ENCODE peak calls at places on chromosomes 11 and 22, in five cellular contexts. N is fibroblast of mammary gland, C is PC-3, I is left ventricle myocardium inferior, E is coronary artery. Q is an unnamed sample.

GRCh38 chr11:19879309-19880087 is 166.9 kb downstream of the NAV2 start:
- DNase-seq in I (peak), C (no peak), E (no peak), N (no peak), Q (no peak)

GRCh38 chr11:76159303-76159937 is 46.9 kb downstream of the WNT11 start:
- DNase-seq in E (no peak), I (no peak), C (no peak), N (no peak), Q (no peak)

GRCh38 chr11:14360976-14361375 is 2.0 kb upstream of the RRAS2 start:
- DNase-seq in E (no peak), I (no peak), C (no peak), N (no peak), Q (no peak)

GRCh38 chr11:122209619-122210377 is 93.8 kb upstream of the BLID start:
- DNase-seq in N (peak), C (no peak), I (peak), E (peak), Q (peak)

GRCh38 chr11:62600367-62601113 is 1.1 kb downstream of the MTA2 start:
- DNase-seq in C (no peak), I (no peak), E (no peak), N (no peak), Q (no peak)

GRCh38 chr11:36075053-36075452 is 131.2 kb downstream of the LDLRAD3 start:
- DNase-seq in I (no peak), C (peak), N (peak), E (no peak), Q (peak)

GRCh38 chr11:83480811-83481210 is 194.6 kb upstream of the CCDC90B start:
- DNase-seq in E (no peak), N (no peak), I (no peak), C (no peak), Q (no peak)

GRCh38 chr22:27349456-27349855 is 452.1 kb downstream of the MN1 start:
- DNase-seq in C (no peak), E (no peak), I (no peak), N (no peak), Q (peak)

GRCh38 chr11:119149371-119150275 is 771 bp downstream of the ABCG4 start:
- DNase-seq in E (no peak), N (no peak), I (no peak), C (no peak), Q (no peak)

GRCh38 chr11:15268598-15268997 is 153.9 kb downstream of the INSC start:
- DNase-seq in E (no peak), I (no peak), C (no peak), N (no peak), Q (no peak)

GRCh38 chr22:37270928-37271650 is 11.2 kb upstream of the CYTH4 start:
- DNase-seq in N (peak), E (no peak), I (no peak), C (no peak), Q (no peak)

GRCh38 chr11:8089791-8090510 is 8.9 kb downstream of the TUB start:
- DNase-seq in E (no peak), C (no peak), N (no peak), I (no peak), Q (no peak)

GRCh38 chr22:50684501-50684900 is 11.9 kb downstream of the SHANK3 start:
- DNase-seq in C (no peak), E (peak), N (no peak), I (no peak), Q (no peak)

GRCh38 chr22:42662114-42663021 is 13.2 kb upstream of the CYB5R3 start:
- DNase-seq in E (peak), C (peak), N (peak), I (peak), Q (no peak)

GRCh38 chr11:71311928-71312510 is 59.6 kb upstream of the SHANK2 start:
- DNase-seq in C (no peak), I (no peak), E (peak), N (no peak), Q (no peak)

GRCh38 chr11:74953448-74953847 is 4.4 kb downstream of the SPCS2 start:
- DNase-seq in I (no peak), N (no peak), E (no peak), C (no peak), Q (no peak)

GRCh38 chr11:31939004-31939403 is 127.9 kb upstream of the PAX6 start:
- DNase-seq in E (no peak), I (no peak), C (no peak), N (no peak), Q (no peak)

GRCh38 chr11:118643142-118643994 is 36.0 kb downstream of the PHLDB1 start:
- DNase-seq in I (peak), N (no peak), C (no peak), E (no peak), Q (no peak)

GRCh38 chr11:123235117-123235686 is 40.2 kb upstream of the CLMP start:
- DNase-seq in C (peak), I (peak), E (no peak), N (peak), Q (no peak)

GRCh38 chr11:1837171-1838076 is 1.4 kb upstream of the TNNI2 start:
- DNase-seq in I (peak), N (peak), C (peak), E (no peak), Q (no peak)

GRCh38 chr11:58286249-58286648 is 18.2 kb upstream of the OR10W1 start:
- DNase-seq in I (no peak), N (peak), E (no peak), C (peak), Q (peak)

GRCh38 chr22:43151251-43152000 is at the start of gene TSPO:
- DNase-seq in C (peak), E (peak), I (peak), N (peak), Q (no peak)

GRCh38 chr22:24189249-24190158 is 8.2 kb downstream of the SUSD2 start:
- DNase-seq in C (peak), E (no peak), N (peak), I (peak), Q (no peak)

GRCh38 chr11:110428956-110429613 is 663 bp upstream of the FDX1 start:
- DNase-seq in E (no peak), N (no peak), C (no peak), I (no peak), Q (no peak)

GRCh38 chr11:135035282-135035681 is 623.2 kb upstream of the B3GAT1 start:
- DNase-seq in I (no peak), N (no peak), E (no peak), C (no peak), Q (no peak)

GRCh38 chr11:88367310-88367709 is 29.8 kb upstream of the CTSC start:
- DNase-seq in I (no peak), N (no peak), C (no peak), E (no peak), Q (no peak)

GRCh38 chr11:2589538-2589934 is 110.3 kb downstream of the KCNQ1OT1 start:
- DNase-seq in N (no peak), I (peak), C (no peak), E (peak), Q (no peak)

GRCh38 chr11:5736396-5736795 is at the start of gene OR56B1:
- DNase-seq in C (no peak), N (peak), I (no peak), E (no peak), Q (no peak)

GRCh38 chr22:44407404-44408226 is 90.4 kb downstream of the RTL6 start:
- DNase-seq in I (peak), E (no peak), C (no peak), N (no peak), Q (no peak)

GRCh38 chr22:20783844-20784723 is 10.2 kb downstream of the SERPIND1 start:
- DNase-seq in I (no peak), E (no peak), N (peak), C (peak), Q (no peak)

GRCh38 chr22:42585096-42585495 is 29.6 kb downstream of the POLDIP3 start:
- DNase-seq in C (no peak), N (no peak), I (no peak), E (no peak), Q (no peak)

GRCh38 chr11:123063396-123064267 is 1.7 kb upstream of the HSPA8 start:
- DNase-seq in E (peak), I (no peak), N (peak), C (peak), Q (peak)

GRCh38 chr22:38958359-38958943 is 1.0 kb downstream of the APOBEC3A start:
- DNase-seq in E (no peak), I (no peak), C (no peak), N (no peak), Q (no peak)

GRCh38 chr11:26823963-26824362 is 102.1 kb upstream of the SLC5A12 start:
- DNase-seq in E (no peak), C (no peak), I (no peak), N (no peak), Q (no peak)

GRCh38 chr11:134097146-134097545 is 28.3 kb downstream of the JAM3 start:
- DNase-seq in I (no peak), E (no peak), N (no peak), C (no peak), Q (no peak)

GRCh38 chr11:92885600-92885999 is 83.9 kb upstream of the MTNR1B start:
- DNase-seq in C (no peak), E (no peak), I (no peak), N (no peak), Q (no peak)

GRCh38 chr11:92888701-92889100 is 80.8 kb upstream of the MTNR1B start:
- DNase-seq in N (peak), E (no peak), I (no peak), C (no peak), Q (no peak)

GRCh38 chr11:92881940-92882339 is 87.5 kb upstream of the MTNR1B start:
- DNase-seq in E (no peak), I (no peak), N (no peak), C (no peak), Q (no peak)

GRCh38 chr11:92882828-92883611 is 86.4 kb upstream of the MTNR1B start:
- DNase-seq in E (no peak), N (no peak), I (no peak), C (no peak), Q (no peak)

GRCh38 chr11:92886243-92886905 is 83.1 kb upstream of the MTNR1B start:
- DNase-seq in C (peak), E (no peak), I (no peak), N (peak), Q (no peak)
- TF ChIP-seq CTCF in C (peak), E (no peak), I (peak), N (peak), Q (peak)

GRCh38 chr11:13207665-13208594 is 69.7 kb upstream of the BMAL1 start:
- DNase-seq in I (no peak), N (peak), E (no peak), C (peak), Q (peak)
- H3K4me3 ChIP-seq in I (peak), N (peak), E (peak), C (peak), Q (no peak)

DNA sequence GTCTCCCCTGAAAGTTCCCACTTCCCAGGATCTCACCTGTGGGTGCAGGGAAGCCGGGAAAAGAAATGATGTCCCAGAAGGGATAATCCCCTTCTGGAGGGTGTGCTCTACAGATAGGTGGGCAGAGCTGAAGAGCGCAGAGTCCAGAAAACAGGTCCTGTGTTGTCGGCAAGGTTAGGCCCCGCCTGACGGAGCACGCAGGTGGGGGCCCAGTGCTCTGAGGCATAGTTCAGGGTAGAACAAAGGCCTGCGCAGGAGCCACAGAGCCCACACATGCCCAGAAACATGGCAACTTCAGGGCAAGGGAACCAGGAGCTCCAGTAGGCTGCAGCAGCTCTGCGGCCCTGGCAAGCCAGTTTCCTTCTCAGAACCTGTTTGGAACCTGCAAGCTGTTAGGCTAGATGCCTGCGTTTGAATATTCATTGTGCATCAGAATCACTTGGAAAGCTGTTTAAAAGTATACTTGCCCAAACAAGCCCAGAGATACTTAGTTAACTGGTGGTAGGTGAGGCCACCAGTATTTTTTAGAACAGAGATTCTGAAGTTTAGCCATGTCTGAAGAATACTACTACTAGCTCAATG is 386.6 kb downstream of the BUD13 start:
- DNase-seq in C (no peak), N (no peak), I (no peak), E (no peak), Q (no peak)
- TF ChIP-seq CTCF in C (no peak), N (no peak), I (no peak), E (no peak), Q (no peak)

DNA sequence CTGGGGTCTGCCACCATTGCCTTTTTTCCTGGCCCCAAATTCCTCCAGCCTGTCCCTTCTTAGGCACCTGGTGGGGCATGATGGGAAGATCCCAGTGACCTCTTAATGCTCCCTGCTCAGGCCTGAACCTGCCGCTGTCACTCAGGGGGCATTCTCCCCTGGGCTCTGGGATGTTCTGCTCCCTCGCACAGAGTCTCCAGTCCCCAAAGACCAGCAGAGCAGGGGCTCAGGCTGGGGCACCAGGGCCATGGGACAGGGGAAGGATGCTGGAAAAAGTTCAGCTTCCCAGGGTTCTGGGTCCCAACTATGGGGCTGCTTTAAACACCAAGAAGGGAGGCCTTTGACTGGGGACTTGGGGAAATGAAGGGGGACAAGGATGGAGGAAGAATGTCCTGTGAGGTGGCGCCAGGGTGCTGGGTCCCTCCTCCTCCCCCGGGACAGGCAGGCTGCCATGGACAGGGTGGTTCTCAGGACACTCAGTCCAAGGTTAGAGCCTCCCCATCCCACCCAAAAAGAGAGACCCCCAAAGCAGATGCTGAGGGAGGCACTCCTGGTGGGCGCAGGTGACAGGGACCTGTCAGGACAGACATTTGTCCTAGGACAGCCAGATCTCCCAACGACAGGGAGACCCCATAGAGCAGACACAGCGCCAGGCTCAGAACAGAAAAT is 30.8 kb downstream of the IGLL5 start:
- DNase-seq in E (no peak), N (no peak), C (no peak), I (no peak), Q (no peak)
- H3K4me3 ChIP-seq in E (no peak), N (no peak), C (no peak), I (no peak), Q (no peak)

DNA sequence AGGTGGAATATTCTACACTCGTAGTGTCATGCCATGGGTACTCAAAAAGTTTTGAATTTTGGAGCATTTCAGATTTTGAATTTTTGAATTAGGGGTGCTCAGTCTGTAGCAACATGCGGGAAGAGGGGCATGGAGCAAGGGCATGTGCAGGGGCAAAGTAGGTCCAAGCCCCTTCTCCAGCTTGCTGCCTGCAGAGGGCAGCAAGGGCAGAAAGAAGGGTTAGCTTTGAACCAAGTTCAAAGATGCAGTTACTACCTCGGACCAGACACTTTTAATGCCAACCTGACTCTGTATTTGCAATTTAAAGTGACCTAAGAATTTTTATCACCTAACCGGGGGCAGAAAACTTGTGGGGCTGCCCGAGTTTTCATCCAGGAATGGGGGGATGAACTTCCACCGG is 68.2 kb downstream of the CD82 start:
- DNase-seq in E (no peak), C (no peak), I (no peak), N (no peak), Q (no peak)
- TF ChIP-seq CTCF in E (no peak), C (peak), I (peak), N (peak), Q (peak)

DNA sequence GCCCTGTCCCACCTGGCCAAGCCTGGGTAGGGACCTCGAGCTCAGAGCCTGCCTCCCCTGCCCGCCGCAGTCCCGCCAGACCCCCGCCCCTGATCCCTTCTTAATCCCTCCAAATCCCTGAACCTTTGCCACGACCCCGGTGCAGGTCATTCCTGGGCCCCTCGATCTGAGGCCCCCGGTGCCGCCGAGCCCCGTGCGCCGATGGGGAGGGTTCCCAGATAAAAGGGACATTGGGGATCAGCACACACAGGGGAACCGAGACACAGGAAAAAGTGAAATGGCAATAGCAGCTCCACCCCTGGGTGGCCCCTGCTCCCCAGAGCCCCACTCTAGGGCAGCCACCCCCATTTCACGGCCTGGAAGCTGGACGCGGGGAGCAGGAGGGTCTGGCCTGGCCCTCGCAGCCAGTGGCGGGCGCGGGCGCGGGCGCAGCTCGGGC is 1.3 kb upstream of the WNT7B start:
- DNase-seq in I (no peak), E (no peak), N (no peak), C (no peak), Q (no peak)
- H3K4me3 ChIP-seq in I (peak), E (peak), N (no peak), C (peak), Q (no peak)